ENCODE peak calls at places on chromosome 12, in nine cellular contexts. One of them, this sample, is unnamed.

GRCh38 chr12:124608451-124608870 is 41.0 kb upstream of the NCOR2 start:
- DNase-seq in AG10803: no peak
- DNase-seq in transverse colon: peak; percentile 46
- DNase-seq in neural progenitor cell: no peak
- DNase-seq in progenitor cell of endocrine pancreas: no peak
- DNase-seq in PC-9: no peak
- DNase-seq in endothelial cell: no peak
- DNase-seq in GM06990: peak; percentile 25
- DNase-seq in adrenal gland: no peak
- DNase-seq in this sample: peak; percentile 37

GRCh38 chr12:22687677-22688076 is 62.7 kb downstream of the ETNK1 start:
- DNase-seq in GM06990: peak; percentile 52
- DNase-seq in AG10803: peak; percentile 70
- DNase-seq in adrenal gland: no peak
- DNase-seq in transverse colon: no peak
- DNase-seq in PC-9: no peak
- DNase-seq in endothelial cell: no peak
- DNase-seq in progenitor cell of endocrine pancreas: no peak
- DNase-seq in neural progenitor cell: no peak
- DNase-seq in this sample: no peak

GRCh38 chr12:94621662-94622359 is 28.5 kb downstream of the TMCC3 start:
- DNase-seq in GM06990: peak; percentile 74
- DNase-seq in endothelial cell: no peak
- DNase-seq in PC-9: peak; percentile 42
- DNase-seq in AG10803: no peak
- DNase-seq in transverse colon: peak; percentile 32
- DNase-seq in adrenal gland: peak; percentile 26
- DNase-seq in neural progenitor cell: no peak
- DNase-seq in progenitor cell of endocrine pancreas: no peak
- DNase-seq in this sample: no peak

GRCh38 chr12:95286713-95287112 is 69.1 kb downstream of the VEZT start:
- DNase-seq in transverse colon: no peak
- DNase-seq in PC-9: no peak
- DNase-seq in progenitor cell of endocrine pancreas: no peak
- DNase-seq in endothelial cell: no peak
- DNase-seq in adrenal gland: no peak
- DNase-seq in GM06990: no peak
- DNase-seq in neural progenitor cell: no peak
- DNase-seq in AG10803: peak; percentile 18
- DNase-seq in this sample: no peak

GRCh38 chr12:130787445-130788410 is 51.3 kb downstream of the STX2 start:
- DNase-seq in adrenal gland: no peak
- DNase-seq in endothelial cell: no peak
- DNase-seq in AG10803: no peak
- DNase-seq in neural progenitor cell: peak; percentile 76
- DNase-seq in progenitor cell of endocrine pancreas: no peak
- DNase-seq in transverse colon: no peak
- DNase-seq in GM06990: no peak
- DNase-seq in PC-9: no peak
- DNase-seq in this sample: peak; percentile 53

GRCh38 chr12:126974779-126975178 is 1292.2 kb upstream of the TMEM132C start:
- DNase-seq in transverse colon: no peak
- DNase-seq in AG10803: no peak
- DNase-seq in progenitor cell of endocrine pancreas: no peak
- DNase-seq in GM06990: no peak
- DNase-seq in adrenal gland: no peak
- DNase-seq in neural progenitor cell: peak; percentile 11
- DNase-seq in endothelial cell: peak; percentile 2
- DNase-seq in PC-9: no peak
- DNase-seq in this sample: no peak

GRCh38 chr12:46825526-46826414 is at the start of gene SLC38A4:
- DNase-seq in adrenal gland: peak; percentile 38
- DNase-seq in progenitor cell of endocrine pancreas: peak; percentile 30
- DNase-seq in GM06990: no peak
- DNase-seq in endothelial cell: peak; percentile 31
- DNase-seq in AG10803: peak; percentile 64
- DNase-seq in transverse colon: peak; percentile 72
- DNase-seq in neural progenitor cell: peak; percentile 85
- DNase-seq in PC-9: peak; percentile 14
- DNase-seq in this sample: peak; percentile 69

GRCh38 chr12:53538209-53538689 is 31.0 kb upstream of the NPFF start:
- DNase-seq in neural progenitor cell: no peak
- DNase-seq in transverse colon: peak; percentile 48
- DNase-seq in GM06990: no peak
- DNase-seq in AG10803: peak; percentile 85
- DNase-seq in endothelial cell: no peak
- DNase-seq in adrenal gland: peak; percentile 84
- DNase-seq in PC-9: peak; percentile 42
- DNase-seq in progenitor cell of endocrine pancreas: no peak
- DNase-seq in this sample: no peak

DNA sequence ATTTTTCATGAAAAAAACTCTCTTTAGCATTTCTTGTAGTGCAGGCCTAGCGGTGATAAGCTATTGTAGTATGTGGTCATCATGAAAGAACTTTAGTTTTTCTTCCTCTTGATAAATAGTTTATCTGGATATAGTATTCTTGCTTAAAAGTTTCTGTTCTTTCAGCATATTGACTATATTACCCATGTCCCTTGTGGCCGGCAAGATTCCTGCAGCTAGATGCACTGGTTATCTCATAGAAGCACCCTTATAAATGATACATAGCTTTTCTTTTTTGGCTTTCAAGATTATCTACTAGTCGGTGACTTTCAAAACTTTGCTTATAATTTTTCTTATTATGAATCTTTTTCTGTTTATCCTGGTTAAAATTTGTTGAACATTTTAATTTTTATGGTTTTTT is 234.8 kb downstream of the ALG10 start:
- DNase-seq in AG10803: no peak
- DNase-seq in adrenal gland: no peak
- DNase-seq in neural progenitor cell: no peak
- DNase-seq in PC-9: no peak
- DNase-seq in progenitor cell of endocrine pancreas: no peak
- DNase-seq in transverse colon: no peak
- DNase-seq in GM06990: no peak
- DNase-seq in endothelial cell: no peak
- DNase-seq in this sample: no peak
- TF ChIP-seq CTCF in AG10803: no peak
- TF ChIP-seq CTCF in adrenal gland: no peak
- TF ChIP-seq CTCF in neural progenitor cell: no peak
- TF ChIP-seq CTCF in PC-9: peak; percentile 18
- TF ChIP-seq CTCF in progenitor cell of endocrine pancreas: no peak
- TF ChIP-seq CTCF in transverse colon: no peak
- TF ChIP-seq CTCF in GM06990: no peak
- TF ChIP-seq CTCF in endothelial cell: no peak
- TF ChIP-seq CTCF in this sample: no peak

DNA sequence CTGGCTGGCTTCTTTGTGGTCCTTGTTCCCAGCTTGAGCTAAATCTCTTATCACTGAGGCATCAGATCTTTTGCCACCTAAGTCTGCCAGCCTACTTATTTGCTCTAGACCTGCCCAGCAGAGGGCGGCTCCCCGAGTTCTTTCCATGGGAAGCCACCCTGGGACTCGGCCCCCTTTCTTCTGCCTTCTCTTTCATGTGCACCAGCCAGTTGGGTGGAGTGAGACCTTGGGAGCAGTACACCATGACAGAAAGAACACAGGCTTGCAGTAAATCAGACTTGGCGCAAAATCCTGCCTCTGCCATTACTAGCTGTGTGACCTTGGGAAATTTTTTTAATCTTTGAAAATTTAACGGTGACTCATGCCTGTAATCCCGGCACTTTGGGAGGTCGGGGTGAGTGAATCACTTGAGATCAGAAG is 7.4 kb downstream of the SMAGP start:
- DNase-seq in neural progenitor cell: peak; percentile 51
- DNase-seq in PC-9: peak; percentile 41
- DNase-seq in progenitor cell of endocrine pancreas: no peak
- DNase-seq in AG10803: peak; percentile 51
- DNase-seq in GM06990: no peak
- DNase-seq in endothelial cell: peak; percentile 45
- DNase-seq in transverse colon: peak; percentile 79
- DNase-seq in adrenal gland: peak; percentile 95
- DNase-seq in this sample: peak; percentile 29
- TF ChIP-seq CTCF in neural progenitor cell: peak; percentile 44
- TF ChIP-seq CTCF in PC-9: peak; percentile 45
- TF ChIP-seq CTCF in progenitor cell of endocrine pancreas: peak; percentile 18
- TF ChIP-seq CTCF in AG10803: peak; percentile 43
- TF ChIP-seq CTCF in GM06990: peak; percentile 38
- TF ChIP-seq CTCF in endothelial cell: peak; percentile 33
- TF ChIP-seq CTCF in transverse colon: peak; percentile 47
- TF ChIP-seq CTCF in adrenal gland: peak; percentile 52
- TF ChIP-seq CTCF in this sample: peak; percentile 14

DNA sequence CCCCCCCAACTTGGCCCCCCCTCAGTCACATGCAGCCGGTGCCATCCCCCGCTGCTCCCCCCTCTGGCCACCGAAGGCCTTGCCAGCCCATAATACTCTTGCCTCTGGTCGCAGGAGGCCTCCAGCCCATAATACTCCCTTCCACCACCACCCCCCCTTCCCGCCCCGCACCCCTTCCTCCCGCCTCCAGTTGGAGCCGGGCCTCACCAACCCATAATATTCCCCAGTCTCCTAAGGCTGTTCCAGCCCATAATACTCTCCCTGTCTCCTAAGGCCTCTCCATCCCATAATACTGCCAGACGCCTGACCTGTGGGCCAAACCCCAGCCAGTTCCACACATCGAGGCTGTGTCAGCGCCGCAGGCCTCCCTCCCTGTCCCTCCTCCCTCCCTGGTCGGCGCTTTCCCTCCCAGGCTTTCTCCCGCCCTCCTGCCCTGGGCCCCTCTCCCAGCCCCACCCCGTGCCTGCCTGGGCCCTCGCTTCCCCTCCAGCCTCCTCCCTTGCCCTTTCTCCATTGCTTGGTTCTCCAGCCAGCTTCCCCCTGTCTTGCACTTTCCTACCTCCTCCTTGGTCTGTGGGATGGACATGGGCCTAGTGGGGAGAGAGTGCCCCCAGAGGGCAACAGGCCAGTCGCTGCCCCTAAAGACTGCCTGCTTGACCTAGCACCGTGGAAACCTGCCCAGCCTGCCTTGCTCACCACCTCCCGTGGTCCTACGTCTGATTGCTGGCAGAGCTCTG is 6.8 kb upstream of the CHD4 start:
- DNase-seq in PC-9: peak; percentile 97
- DNase-seq in transverse colon: peak; percentile 90
- DNase-seq in adrenal gland: peak; percentile 98
- DNase-seq in progenitor cell of endocrine pancreas: peak; percentile 88
- DNase-seq in AG10803: peak; percentile 96
- DNase-seq in endothelial cell: peak; percentile 62
- DNase-seq in neural progenitor cell: peak; percentile 96
- DNase-seq in GM06990: peak; percentile 50
- DNase-seq in this sample: peak; percentile 84
- TF ChIP-seq CTCF in PC-9: no peak
- TF ChIP-seq CTCF in transverse colon: peak; percentile 1
- TF ChIP-seq CTCF in adrenal gland: no peak
- TF ChIP-seq CTCF in progenitor cell of endocrine pancreas: peak; percentile 51
- TF ChIP-seq CTCF in AG10803: peak; percentile 16
- TF ChIP-seq CTCF in endothelial cell: no peak
- TF ChIP-seq CTCF in neural progenitor cell: peak; percentile 52
- TF ChIP-seq CTCF in GM06990: peak; percentile 6
- TF ChIP-seq CTCF in this sample: no peak

GRCh38 chr12:11171145-11171952 is at the start of gene SMIM10L1:
- DNase-seq in progenitor cell of endocrine pancreas: peak; percentile 92
- DNase-seq in transverse colon: peak; percentile 93
- DNase-seq in GM06990: peak; percentile 92
- DNase-seq in neural progenitor cell: peak; percentile 99
- DNase-seq in AG10803: peak; percentile 94
- DNase-seq in endothelial cell: peak; percentile 91
- DNase-seq in PC-9: peak; percentile 88
- DNase-seq in adrenal gland: peak; percentile 93
- DNase-seq in this sample: peak; percentile 93
- TF ChIP-seq CTCF in progenitor cell of endocrine pancreas: peak; percentile 12
- TF ChIP-seq CTCF in transverse colon: peak; percentile 1
- TF ChIP-seq CTCF in GM06990: no peak
- TF ChIP-seq CTCF in neural progenitor cell: no peak
- TF ChIP-seq CTCF in AG10803: peak; percentile 17
- TF ChIP-seq CTCF in endothelial cell: no peak
- TF ChIP-seq CTCF in PC-9: no peak
- TF ChIP-seq CTCF in adrenal gland: no peak
- TF ChIP-seq CTCF in this sample: no peak

DNA sequence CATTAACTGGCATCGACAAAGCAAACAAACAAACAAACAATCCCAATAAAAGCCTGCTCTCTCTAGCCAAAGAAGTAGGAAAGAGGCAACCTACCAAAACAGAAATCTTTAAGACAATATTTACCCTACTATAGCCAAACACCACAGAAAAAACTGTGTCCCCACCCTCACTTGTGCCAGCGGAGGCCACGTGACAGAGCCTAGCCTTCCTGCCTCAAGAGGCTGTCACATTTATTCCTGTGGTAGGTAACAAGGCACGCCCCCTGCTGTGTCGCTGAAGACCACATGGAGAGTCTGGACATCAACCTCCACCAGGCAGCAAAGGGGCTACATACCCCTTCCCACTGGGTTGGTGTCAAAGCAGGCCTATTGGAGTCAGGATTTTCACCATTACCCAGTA is 148.1 kb downstream of the LMNTD1 start:
- DNase-seq in adrenal gland: no peak
- DNase-seq in transverse colon: no peak
- DNase-seq in GM06990: no peak
- DNase-seq in progenitor cell of endocrine pancreas: no peak
- DNase-seq in endothelial cell: no peak
- DNase-seq in AG10803: no peak
- DNase-seq in PC-9: no peak
- DNase-seq in neural progenitor cell: peak; percentile 13
- DNase-seq in this sample: no peak
- TF ChIP-seq CTCF in adrenal gland: no peak
- TF ChIP-seq CTCF in transverse colon: no peak
- TF ChIP-seq CTCF in GM06990: no peak
- TF ChIP-seq CTCF in progenitor cell of endocrine pancreas: no peak
- TF ChIP-seq CTCF in endothelial cell: no peak
- TF ChIP-seq CTCF in AG10803: no peak
- TF ChIP-seq CTCF in PC-9: no peak
- TF ChIP-seq CTCF in neural progenitor cell: no peak
- TF ChIP-seq CTCF in this sample: no peak

DNA sequence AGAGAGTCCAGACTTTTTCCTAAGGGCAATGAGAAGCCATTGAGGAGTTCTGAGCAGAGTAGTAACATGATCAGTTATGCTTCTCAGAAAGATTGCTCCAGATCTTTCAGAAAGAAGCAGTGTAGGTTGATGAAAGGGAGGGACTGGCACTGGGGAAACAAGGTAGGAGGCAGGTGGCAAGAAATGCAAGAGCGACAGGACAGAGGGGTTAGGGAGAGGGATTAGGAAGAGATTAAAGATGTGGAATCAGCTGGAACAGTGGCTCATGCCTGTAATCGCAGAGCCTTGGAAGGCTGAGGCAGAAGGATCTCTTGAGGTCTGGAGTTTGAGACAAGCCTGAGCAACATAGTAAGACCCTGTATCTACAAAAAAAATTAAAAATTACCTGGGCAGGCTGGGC is 3.4 kb downstream of the CDCA3 start:
- DNase-seq in endothelial cell: no peak
- DNase-seq in AG10803: no peak
- DNase-seq in GM06990: no peak
- DNase-seq in neural progenitor cell: no peak
- DNase-seq in progenitor cell of endocrine pancreas: no peak
- DNase-seq in transverse colon: no peak
- DNase-seq in PC-9: no peak
- DNase-seq in adrenal gland: no peak
- DNase-seq in this sample: no peak
- TF ChIP-seq CTCF in endothelial cell: no peak
- TF ChIP-seq CTCF in AG10803: no peak
- TF ChIP-seq CTCF in GM06990: no peak
- TF ChIP-seq CTCF in neural progenitor cell: no peak
- TF ChIP-seq CTCF in progenitor cell of endocrine pancreas: no peak
- TF ChIP-seq CTCF in transverse colon: no peak
- TF ChIP-seq CTCF in PC-9: no peak
- TF ChIP-seq CTCF in adrenal gland: no peak
- TF ChIP-seq CTCF in this sample: no peak

GRCh38 chr12:3102721-3103410 is 25.7 kb downstream of the TSPAN9 start:
- DNase-seq in neural progenitor cell: no peak
- DNase-seq in endothelial cell: no peak
- DNase-seq in AG10803: no peak
- DNase-seq in GM06990: no peak
- DNase-seq in PC-9: no peak
- DNase-seq in progenitor cell of endocrine pancreas: no peak
- DNase-seq in transverse colon: no peak
- DNase-seq in adrenal gland: no peak
- DNase-seq in this sample: no peak
- TF ChIP-seq CTCF in neural progenitor cell: no peak
- TF ChIP-seq CTCF in endothelial cell: no peak
- TF ChIP-seq CTCF in AG10803: no peak
- TF ChIP-seq CTCF in GM06990: no peak
- TF ChIP-seq CTCF in PC-9: no peak
- TF ChIP-seq CTCF in progenitor cell of endocrine pancreas: no peak
- TF ChIP-seq CTCF in transverse colon: no peak
- TF ChIP-seq CTCF in adrenal gland: no peak
- TF ChIP-seq CTCF in this sample: no peak

This sample was measured in glutamatergic neuron.